ENCODE peak calls at places on chromosomes 3 and 15, in seven cellular contexts. O, C, X, I, K, G and E are unnamed samples.

GRCh38 chr3:16928386-16929132 is 43.8 kb downstream of the PLCL2 start:
- DNase-seq in I (no peak), G (no peak), O (no peak), K (no peak), X (no peak), C (no peak), E (no peak)

GRCh38 chr3:149653564-149653963 is 4.3 kb downstream of the WWTR1 start:
- DNase-seq in O (no peak), I (no peak), X (no peak), G (no peak), K (no peak), C (no peak), E (no peak)

GRCh38 chr3:58640700-58641372 is 25.7 kb downstream of the FAM3D start:
- DNase-seq in G (peak; percentile 53), I (peak; percentile 71), K (peak; percentile 70), O (peak; percentile 51), X (peak; percentile 74), C (peak; percentile 93), E (no peak)

GRCh38 chr3:190038050-190038631 is 82.6 kb downstream of the P3H2 start:
- DNase-seq in G (peak; percentile 64), O (no peak), X (peak; percentile 88), I (peak; percentile 56), C (no peak), K (peak; percentile 25), E (no peak)

GRCh38 chr3:148006508-148006907 is 597.3 kb downstream of the ZIC1 start:
- DNase-seq in G (no peak), K (no peak), I (peak; percentile 94), C (no peak), O (no peak), X (peak; percentile 58), E (no peak)

GRCh38 chr15:92421980-92422379 is 28.3 kb downstream of the ST8SIA2 start:
- DNase-seq in G (no peak), I (peak; percentile 53), K (no peak), O (no peak), X (peak; percentile 14), C (no peak), E (no peak)

GRCh38 chr15:39435244-39435643 is 145.6 kb upstream of the THBS1 start:
- DNase-seq in O (no peak), C (no peak), K (no peak), X (no peak), G (no peak), I (no peak), E (no peak)

GRCh38 chr3:48432411-48433371 is 2.8 kb upstream of the PLXNB1 start:
- DNase-seq in C (peak; percentile 75), G (no peak), O (no peak), K (no peak), X (peak; percentile 14), I (no peak), E (no peak)

GRCh38 chr3:138946554-138947302 is at the start of the genes FOXL2 and FOXL2NB:
- DNase-seq in C (peak; percentile 69), O (no peak), I (peak; percentile 81), X (peak; percentile 48), G (peak; percentile 23), K (no peak), E (no peak)

GRCh38 chr3:129245141-129245540 is 4.3 kb upstream of the COPG1 start:
- DNase-seq in C (no peak), G (no peak), O (no peak), I (no peak), K (no peak), X (no peak), E (peak; percentile 67)

GRCh38 chr3:81723732-81724313 is 37.6 kb downstream of the GBE1 start:
- DNase-seq in O (no peak), I (peak; percentile 69), G (no peak), K (no peak), C (no peak), X (peak; percentile 59), E (no peak)

GRCh38 chr3:61250784-61251173 is 473 bp downstream of the FHIT start:
- DNase-seq in G (no peak), O (peak; percentile 34), C (peak; percentile 17), I (no peak), K (peak; percentile 17), X (no peak), E (no peak)

GRCh38 chr3:45987368-45988099 is 8.1 kb downstream of the FYCO1 start:
- DNase-seq in K (no peak), O (no peak), X (peak; percentile 82), C (no peak), I (peak; percentile 74), G (no peak), E (peak; percentile 54)

GRCh38 chr3:33372218-33373081 is 67.8 kb downstream of the UBP1 start:
- DNase-seq in G (peak; percentile 29), X (peak; percentile 73), K (no peak), I (peak; percentile 77), C (peak; percentile 20), O (peak; percentile 43), E (peak; percentile 10)

GRCh38 chr3:57752307-57752706 is 3.8 kb upstream of the SLMAP start:
- DNase-seq in K (no peak), O (no peak), X (peak; percentile 6), I (peak; percentile 50), C (no peak), G (peak; percentile 6), E (no peak)

GRCh38 chr3:11616551-11616950 is 27.2 kb downstream of the VGLL4 start:
- DNase-seq in K (no peak), C (no peak), X (no peak), G (no peak), I (no peak), O (no peak), E (no peak)

GRCh38 chr3:36695769-36696137 is 68.6 kb downstream of the DCLK3 start:
- DNase-seq in I (peak; percentile 67), O (no peak), K (no peak), G (no peak), C (no peak), X (peak; percentile 91), E (no peak)

GRCh38 chr3:150751781-150752263 is 11.1 kb downstream of the SIAH2 start:
- DNase-seq in C (no peak), O (no peak), K (no peak), G (no peak), I (no peak), X (no peak), E (peak; percentile 69)

GRCh38 chr3:149402481-149402880 is 25.0 kb upstream of the TM4SF1 start:
- DNase-seq in I (no peak), K (no peak), O (no peak), X (no peak), C (no peak), G (no peak), E (no peak)

GRCh38 chr15:79180318-79180717 is 89.7 kb upstream of the RASGRF1 start:
- DNase-seq in G (no peak), O (no peak), X (no peak), K (no peak), I (no peak), C (no peak), E (no peak)

GRCh38 chr3:120634539-120634938 is 38.4 kb downstream of the NDUFB4 start:
- DNase-seq in K (no peak), X (no peak), C (no peak), I (no peak), G (no peak), O (no peak), E (no peak)

GRCh38 chr3:63051920-63052319 is 176.7 kb upstream of the CADPS start:
- DNase-seq in G (no peak), K (no peak), I (peak; percentile 86), O (no peak), X (no peak), C (peak; percentile 17), E (no peak)

GRCh38 chr3:136023264-136023978 is 57.9 kb downstream of the PPP2R3A start:
- DNase-seq in K (no peak), G (no peak), I (no peak), O (no peak), X (peak; percentile 28), C (no peak), E (peak; percentile 40)

GRCh38 chr3:23068016-23068728 is 135.0 kb upstream of the UBE2E2 start:
- DNase-seq in K (no peak), I (no peak), X (no peak), O (no peak), C (no peak), G (no peak), E (no peak)

DNA sequence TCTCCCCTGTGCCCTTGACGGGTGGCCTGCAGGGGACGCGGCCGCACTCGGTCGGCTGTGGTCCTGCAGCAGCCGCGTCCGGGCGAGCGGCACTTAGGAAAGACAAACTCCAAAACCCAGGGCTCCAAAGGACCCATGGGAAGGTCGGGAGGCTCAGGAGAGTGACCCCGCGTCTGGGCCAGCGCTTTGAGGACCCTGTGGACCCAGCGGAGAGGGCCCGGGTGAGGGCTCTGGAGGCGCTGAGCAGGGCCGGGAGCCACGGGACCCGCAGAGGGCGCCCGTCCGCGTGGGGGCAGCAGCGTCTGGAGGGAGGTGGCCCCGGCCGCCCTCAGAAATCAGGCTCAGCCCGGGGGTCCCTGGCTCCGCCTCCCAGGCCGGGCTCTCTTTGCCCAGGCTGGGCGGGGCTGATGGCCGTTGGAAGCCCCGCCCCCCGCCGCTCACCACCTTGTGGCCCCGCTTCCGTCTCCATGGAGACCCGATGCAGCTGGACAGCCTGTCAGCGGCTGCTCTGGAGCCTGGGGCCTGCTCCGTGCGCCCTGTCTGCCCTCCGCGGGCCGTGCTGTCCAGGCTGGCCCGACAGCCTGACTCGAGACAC is 34.6 kb upstream of the RPL32 start:
- DNase-seq in O (no peak), X (no peak), I (no peak), G (no peak), C (peak; percentile 87), K (peak; percentile 45), E (no peak)
- TF ChIP-seq CTCF in O (no peak), X (peak; percentile 14), I (peak; percentile 40), G (peak; percentile 23), C (no peak), K (peak; percentile 49), E (peak; percentile 10)

DNA sequence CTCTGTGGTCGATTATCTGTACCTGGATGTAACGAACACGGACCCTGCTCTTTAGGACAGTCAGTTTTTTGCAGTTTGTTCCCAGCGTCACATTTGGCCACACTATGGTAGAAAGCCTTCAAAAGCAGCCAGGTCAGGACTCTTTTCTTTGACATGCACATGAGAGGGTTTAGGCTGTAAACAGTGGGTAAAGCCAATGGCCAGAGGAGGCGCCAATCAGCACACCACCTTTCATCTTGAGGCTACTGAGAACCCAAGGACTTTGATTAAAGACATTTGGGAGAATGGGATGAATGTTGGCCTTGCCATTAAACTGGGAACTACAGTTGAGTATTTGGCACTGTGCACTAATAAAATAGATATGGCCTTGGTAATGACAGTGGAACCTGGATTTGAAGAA is 225.9 kb downstream of the OXSM start:
- DNase-seq in K (no peak), X (no peak), O (no peak), I (no peak), C (peak; percentile 33), G (no peak), E (no peak)
- TF ChIP-seq CTCF in K (no peak), X (no peak), O (no peak), I (no peak), C (peak; percentile 37), G (no peak), E (peak; percentile 8)

DNA sequence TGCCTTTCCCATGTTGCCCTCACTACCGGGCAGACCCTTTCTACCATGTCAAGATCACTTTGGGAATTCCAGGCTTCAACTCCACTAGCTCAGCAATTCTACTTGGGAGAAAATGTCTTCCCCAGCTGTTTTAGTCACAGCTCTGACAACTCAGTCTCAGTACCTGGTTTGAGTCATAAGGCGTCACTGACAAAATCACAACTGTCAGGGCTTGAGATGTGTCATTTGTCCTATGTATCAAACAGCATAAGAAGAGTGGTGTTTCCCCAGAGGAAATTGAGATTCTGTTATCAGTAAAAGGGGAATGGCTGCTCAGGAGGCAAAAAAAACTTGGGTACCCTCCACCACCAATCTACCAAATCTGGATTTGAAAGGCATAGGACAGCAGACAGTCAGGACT is 594.9 kb upstream of the SUCLG2 start:
- DNase-seq in C (no peak), I (no peak), O (no peak), G (no peak), K (no peak), X (no peak), E (no peak)
- TF ChIP-seq CTCF in C (no peak), I (no peak), O (no peak), G (no peak), K (no peak), X (no peak), E (no peak)

GRCh38 chr3:98188553-98188952 is 22.1 kb downstream of the OR5H15 start:
- DNase-seq in C (no peak), O (no peak), G (no peak), X (no peak), I (no peak), K (no peak), E (peak; percentile 23)
- TF ChIP-seq CTCF in C (peak; percentile 26), O (no peak), G (no peak), X (peak; percentile 12), I (no peak), K (no peak), E (peak; percentile 74)